ENCODE peak calls at places on chromosomes 12 and 14, in four cellular contexts. One of them, this sample, is unnamed.

GRCh38 chr12:51687142-51687935 is 96.3 kb downstream of the SCN8A start:
- DNase-seq in Calu3: no peak
- DNase-seq in NCI-H2081: no peak
- DNase-seq in T47D: no peak
- DNase-seq in this sample: no peak

GRCh38 chr12:42143401-42144173 is 1.1 kb downstream of the GXYLT1 start:
- DNase-seq in Calu3: no peak
- DNase-seq in NCI-H2081: no peak
- DNase-seq in T47D: peak
- DNase-seq in this sample: no peak

GRCh38 chr14:41607119-41607785 is 576 bp downstream of the LRFN5 start:
- DNase-seq in Calu3: no peak
- DNase-seq in NCI-H2081: peak
- DNase-seq in T47D: no peak
- DNase-seq in this sample: peak

GRCh38 chr12:3200032-3200617 is 122.9 kb downstream of the TSPAN9 start:
- DNase-seq in Calu3: peak
- DNase-seq in NCI-H2081: no peak
- DNase-seq in T47D: peak
- DNase-seq in this sample: no peak

GRCh38 chr14:22824711-22825359 is 4.9 kb upstream of the MRPL52 start:
- DNase-seq in Calu3: peak
- DNase-seq in NCI-H2081: no peak
- DNase-seq in T47D: no peak
- DNase-seq in this sample: no peak

GRCh38 chr14:77151245-77151644 is 9.7 kb upstream of the ZDHHC22 start:
- DNase-seq in Calu3: peak
- DNase-seq in NCI-H2081: peak
- DNase-seq in T47D: peak
- DNase-seq in this sample: no peak

GRCh38 chr14:51792819-51793218 is 67.6 kb upstream of the GNG2 start:
- DNase-seq in Calu3: no peak
- DNase-seq in NCI-H2081: no peak
- DNase-seq in T47D: no peak
- DNase-seq in this sample: no peak

GRCh38 chr14:68076451-68076850 is 256.9 kb downstream of the RAD51B start:
- DNase-seq in Calu3: no peak
- DNase-seq in NCI-H2081: no peak
- DNase-seq in T47D: no peak
- DNase-seq in this sample: no peak

GRCh38 chr12:108457006-108457733 is 57.9 kb upstream of the FICD start:
- DNase-seq in Calu3: peak
- DNase-seq in NCI-H2081: peak
- DNase-seq in T47D: peak
- DNase-seq in this sample: peak